ENCODE peak calls at places on chromosomes 3 and 15, in four cellular contexts. S is IMR-90, X is K562, W is GM12878. B is an unnamed sample.

GRCh38 chr3:161409858-161410257 is 38.5 kb upstream of the SPTSSB start:
- DNase-seq in S (no peak), W (no peak), X (no peak), B (no peak)

GRCh38 chr3:4794331-4794730 is 184.9 kb upstream of the BHLHE40 start:
- DNase-seq in X (no peak), W (no peak), S (no peak), B (no peak)

GRCh38 chr15:38600241-38600640 is 35.6 kb upstream of the RASGRP1 start:
- DNase-seq in W (no peak), X (no peak), S (no peak), B (no peak)

GRCh38 chr3:14946749-14947104 is 656 bp upstream of the NR2C2 start:
- DNase-seq in S (no peak), W (no peak), X (no peak), B (no peak)

GRCh38 chr15:28885630-28886430 is at the start of gene APBA2:
- DNase-seq in S (peak), W (no peak), X (peak), B (peak)

GRCh38 chr3:112688085-112688769 is 47.3 kb upstream of the CCDC80 start:
- DNase-seq in S (no peak), X (no peak), W (no peak), B (no peak)

GRCh38 chr3:94132777-94133176 is 69.9 kb downstream of the NSUN3 start:
- DNase-seq in W (no peak), X (no peak), S (no peak), B (no peak)

GRCh38 chr15:78415284-78415683 is 22.7 kb upstream of the IREB2 start:
- DNase-seq in W (no peak), X (peak), S (no peak), B (no peak)

DNA sequence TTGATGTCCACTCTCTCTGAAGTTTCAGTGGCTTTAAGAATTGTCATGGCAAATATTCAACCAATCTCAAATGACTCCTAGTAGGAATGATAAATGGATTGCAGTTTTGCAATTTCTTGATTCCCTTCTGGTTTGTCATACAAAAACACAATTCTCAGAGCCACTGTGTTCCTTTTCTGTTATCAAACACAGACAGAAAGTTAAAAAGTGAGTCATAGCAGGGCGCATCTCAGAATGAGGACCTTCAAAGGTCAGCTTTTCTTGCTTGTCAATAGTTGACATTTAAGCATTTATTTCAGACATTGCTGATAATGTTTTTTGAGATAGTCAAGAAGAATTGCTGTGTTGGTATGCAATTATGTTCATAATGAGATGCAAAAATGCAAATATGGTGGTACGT is 405.9 kb downstream of the NR2F2 start:
- DNase-seq in W (no peak), S (no peak), X (no peak), B (no peak)
- TF ChIP-seq RCOR1 in W (no peak), S (no peak), X (no peak), B (no peak)

GRCh38 chr15:40863660-40864285 is 10.3 kb downstream of the RHOV start:
- DNase-seq in W (no peak), S (no peak), X (no peak), B (no peak)
- H3K9ac ChIP-seq in W (no peak), S (no peak), X (no peak), B (no peak)

GRCh38 chr15:73647259-73648026 is 14.3 kb upstream of the NPTN start:
- DNase-seq in X (no peak), W (no peak), S (no peak), B (no peak)

GRCh38 chr15:73650387-73651126 is 17.4 kb upstream of the NPTN start:
- DNase-seq in W (no peak), X (no peak), S (peak), B (peak)

GRCh38 chr15:73648027-73648295 is 14.8 kb upstream of the NPTN start:
- DNase-seq in W (no peak), X (no peak), S (no peak), B (no peak)
- TF ChIP-seq RCOR1 in W (no peak), X (no peak), S (no peak), B (no peak)

DNA sequence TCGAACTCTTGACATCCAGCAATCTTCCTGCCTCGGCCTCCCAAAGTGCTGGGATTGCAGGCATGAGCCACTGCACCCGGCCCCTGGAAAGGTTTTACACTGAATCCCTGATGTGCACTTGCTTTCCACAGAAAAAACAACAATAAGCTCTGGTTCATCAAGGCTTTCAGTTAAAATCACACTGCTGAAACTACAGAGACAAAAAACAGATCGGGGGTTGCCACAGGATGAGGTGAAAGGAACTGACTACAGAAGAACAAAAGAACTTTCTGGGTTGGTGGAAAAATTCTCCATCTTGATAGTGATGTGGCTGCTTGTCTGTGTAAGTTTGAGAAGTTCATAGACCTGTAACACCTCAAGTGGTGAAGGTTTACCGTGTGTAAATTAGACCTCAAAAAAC is 2.9 kb downstream of the RAB43 start:
- DNase-seq in S (no peak), W (no peak), X (no peak), B (no peak)
- H3K9ac ChIP-seq in S (no peak), W (no peak), X (no peak), B (no peak)

DNA sequence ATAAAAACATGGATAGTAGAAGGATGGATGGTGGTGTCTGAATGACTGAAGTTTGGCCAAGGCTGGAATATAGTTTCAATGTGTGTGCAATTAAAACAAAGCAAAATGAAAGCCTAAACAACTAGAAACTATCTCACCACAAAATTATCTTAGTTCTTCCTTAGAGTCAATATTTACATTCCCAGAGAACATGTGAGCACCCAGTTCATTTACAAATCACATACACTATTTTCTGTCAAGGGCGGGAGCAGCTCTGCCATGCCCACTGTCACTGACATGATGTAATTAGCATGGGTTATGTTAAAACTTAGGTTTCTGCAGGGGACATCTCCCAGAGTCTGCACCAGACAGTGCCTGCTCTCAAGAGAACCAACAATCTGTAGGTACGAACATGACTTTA is 65.0 kb downstream of the PDZRN3 start:
- DNase-seq in W (no peak), S (peak), X (no peak), B (no peak)
- TF ChIP-seq RCOR1 in W (no peak), S (no peak), X (no peak), B (no peak)

GRCh38 chr15:67148196-67148701 is 82.8 kb downstream of the SMAD3 start:
- DNase-seq in S (peak), W (no peak), X (no peak), B (no peak)
- H3K9ac ChIP-seq in S (peak), W (no peak), X (no peak), B (peak)

DNA sequence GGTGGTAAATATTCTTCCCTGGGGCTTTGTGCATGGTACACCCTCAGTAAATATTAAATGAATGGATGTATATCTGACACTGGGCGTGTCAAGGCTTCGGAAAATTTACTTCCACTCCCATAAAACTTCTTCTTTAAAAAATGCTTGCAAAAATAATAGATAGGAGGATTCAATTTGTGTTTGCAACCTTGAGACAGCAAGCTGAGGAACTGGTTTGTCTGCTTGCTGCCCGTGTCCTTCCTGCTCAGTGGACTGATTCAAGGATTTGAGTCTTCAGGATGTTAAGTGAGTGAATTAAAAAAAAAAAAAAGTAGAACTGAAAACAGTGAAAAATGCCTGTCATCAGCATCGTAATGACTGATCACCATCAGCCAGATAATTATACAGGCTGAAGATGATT is 453.7 kb downstream of the FGF12 start:
- DNase-seq in W (no peak), S (no peak), X (no peak), B (no peak)
- TF ChIP-seq RCOR1 in W (no peak), S (no peak), X (no peak), B (no peak)

GRCh38 chr3:127074900-127075360 is 92.0 kb downstream of the PLXNA1 start:
- DNase-seq in X (no peak), W (peak), S (peak), B (peak)
- H3K9ac ChIP-seq in X (no peak), W (no peak), S (no peak), B (no peak)

DNA sequence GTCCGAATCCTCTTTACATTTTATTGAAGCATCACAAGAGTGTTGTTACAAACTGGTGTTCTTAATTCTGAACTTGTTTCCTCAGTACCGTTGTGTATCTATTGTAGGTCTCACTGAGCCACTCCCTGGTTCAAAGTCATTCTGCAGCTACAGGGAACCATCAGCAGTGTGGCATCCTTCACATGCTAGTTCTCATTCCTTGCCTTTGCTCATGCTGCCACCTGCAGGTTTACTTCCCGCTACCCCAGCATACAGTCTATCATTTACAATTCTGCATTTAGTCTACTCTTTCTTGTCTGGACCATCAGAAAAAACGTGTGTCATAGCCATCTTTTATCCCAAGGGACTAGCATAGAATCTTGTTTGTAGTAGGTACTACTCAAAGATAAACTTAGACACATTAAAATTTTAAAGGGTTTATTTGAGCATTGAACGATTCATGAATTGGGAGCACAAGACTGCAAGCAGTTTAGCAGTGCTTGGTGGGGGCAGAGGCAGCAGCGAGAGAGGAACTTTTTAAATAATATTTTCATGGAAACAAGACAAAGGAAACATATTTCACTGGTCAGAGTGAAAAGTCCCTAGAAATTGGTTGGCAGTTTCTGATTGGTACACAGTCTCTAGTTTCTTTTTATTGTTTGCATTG is 402.1 kb downstream of the CADM2 start:
- DNase-seq in X (peak), S (peak), W (peak), B (peak)
- TF ChIP-seq RCOR1 in X (no peak), S (no peak), W (no peak), B (no peak)

B was measured in SK-N-SH.